ENCODE peak calls at places on chromosomes 11 and 22, in nine cellular contexts. V is psoas muscle; D is tibial artery; Z is CD8-positive, alpha-beta memory T cell; O is ovary; L is GM23338; M is K562; H is CD8-positive, alpha-beta T cell; Q is pancreas. P is an unnamed sample.

GRCh38 chr11:116119158-116119557 is 614.9 kb upstream of the CADM1 start:
- DNase-seq in D (no peak), Q (no peak), V (no peak), Z (no peak), O (no peak), M (no peak), L (no peak), H (no peak), P (no peak)

GRCh38 chr11:88656960-88657738 is 319.6 kb upstream of the CTSC start:
- DNase-seq in D (no peak), M (no peak), H (no peak), Z (no peak), V (no peak), Q (no peak), L (no peak), O (no peak), P (no peak)

GRCh38 chr11:79170289-79170688 is 270.5 kb downstream of the TENM4 start:
- DNase-seq in Q (no peak), O (no peak), M (no peak), H (no peak), D (no peak), V (no peak), L (no peak), Z (no peak), P (no peak)

GRCh38 chr22:23218867-23219251 is 38.5 kb downstream of the BCR start:
- DNase-seq in Q (peak), D (no peak), O (peak), Z (no peak), V (no peak), L (peak), H (no peak), M (no peak), P (no peak)

GRCh38 chr22:40383905-40384304 is 13.5 kb downstream of the SGSM3 start:
- DNase-seq in Q (no peak), Z (no peak), V (no peak), O (peak), M (no peak), D (no peak), H (no peak), L (no peak), P (no peak)

GRCh38 chr11:78350646-78351165 is 66.9 kb downstream of the GAB2 start:
- DNase-seq in M (no peak), H (no peak), Z (no peak), V (no peak), L (no peak), O (no peak), D (no peak), Q (no peak), P (no peak)

GRCh38 chr11:60810151-60810550 is 25.0 kb downstream of the MS4A10 start:
- DNase-seq in Q (no peak), Z (no peak), H (no peak), D (no peak), M (no peak), V (peak), L (no peak), O (no peak), P (no peak)

GRCh38 chr11:70544067-70544773 is 145.9 kb downstream of the CTTN start:
- DNase-seq in D (no peak), O (no peak), L (no peak), M (no peak), Z (no peak), H (no peak), V (peak), Q (no peak), P (no peak)

GRCh38 chr11:46902694-46903093 is 15.7 kb downstream of the LRP4 start:
- DNase-seq in V (no peak), Q (peak), M (no peak), H (no peak), D (no peak), O (no peak), Z (no peak), L (no peak), P (no peak)

GRCh38 chr22:29306175-29306829 is at the start of gene GAS2L1:
- DNase-seq in Z (peak), O (peak), L (peak), D (peak), V (peak), Q (peak), M (peak), H (peak), P (peak)

GRCh38 chr11:130636672-130637463 is 188.4 kb downstream of the ADAMTS15 start:
- DNase-seq in M (no peak), Z (no peak), Q (no peak), V (no peak), H (no peak), L (no peak), D (no peak), O (no peak), P (no peak)

GRCh38 chr22:40238425-40239344 is 61.0 kb downstream of the TNRC6B start:
- DNase-seq in V (no peak), L (peak), M (no peak), Z (no peak), O (no peak), H (no peak), D (peak), Q (no peak), P (peak)

GRCh38 chr11:12702999-12703453 is 28.8 kb downstream of the TEAD1 start:
- DNase-seq in V (no peak), L (no peak), H (no peak), Z (no peak), Q (no peak), O (no peak), D (no peak), M (no peak), P (no peak)

GRCh38 chr22:35480143-35480542 is 60.5 kb upstream of the RASD2 start:
- DNase-seq in M (no peak), L (no peak), D (peak), H (no peak), O (peak), V (peak), Z (no peak), Q (no peak), P (no peak)

GRCh38 chr11:74288161-74288560 is 23.3 kb downstream of the P4HA3 start:
- DNase-seq in H (no peak), L (no peak), V (no peak), Q (no peak), D (peak), M (no peak), Z (no peak), O (no peak), P (no peak)

GRCh38 chr22:37601540-37602442 is 6.8 kb upstream of the GGA1 start:
- DNase-seq in D (no peak), Z (no peak), M (no peak), V (no peak), O (no peak), L (peak), H (no peak), Q (no peak), P (no peak)

GRCh38 chr11:46006418-46007070 is 84.1 kb downstream of the LARGE2 start:
- DNase-seq in H (no peak), O (no peak), V (no peak), L (peak), Q (no peak), Z (no peak), D (no peak), M (peak), P (no peak)

GRCh38 chr11:108853864-108854263 is 189.0 kb downstream of the DDX10 start:
- DNase-seq in O (no peak), H (no peak), L (peak), Z (no peak), V (no peak), Q (no peak), M (no peak), D (no peak), P (no peak)

GRCh38 chr22:48890693-48891554 is 936.7 kb downstream of the BRD1 start:
- DNase-seq in H (no peak), Q (no peak), V (no peak), O (no peak), L (no peak), M (no peak), Z (no peak), D (no peak), P (no peak)

GRCh38 chr11:128576555-128576954 is 10.8 kb downstream of the ETS1 start:
- DNase-seq in Q (no peak), M (no peak), V (no peak), O (no peak), D (no peak), H (no peak), Z (no peak), L (peak), P (no peak)

GRCh38 chr11:117604349-117604995 is 192.5 kb downstream of the DSCAML1 start:
- DNase-seq in Z (no peak), V (no peak), H (no peak), M (no peak), Q (no peak), D (no peak), L (no peak), O (no peak), P (no peak)

GRCh38 chr11:21115999-21116398 is 446.6 kb downstream of the NELL1 start:
- DNase-seq in Q (no peak), O (no peak), H (no peak), V (no peak), M (no peak), L (no peak), Z (no peak), D (no peak), P (no peak)

GRCh38 chr11:34308821-34309585 is 48.8 kb downstream of the ABTB2 start:
- DNase-seq in V (no peak), D (peak), L (no peak), Z (no peak), H (no peak), Q (no peak), M (no peak), O (no peak), P (no peak)

GRCh38 chr11:112963368-112963955 is 2.2 kb downstream of the NCAM1 start:
- DNase-seq in M (no peak), V (peak), O (no peak), L (peak), Q (peak), Z (no peak), H (no peak), D (no peak), P (no peak)

GRCh38 chr11:70796601-70797000 is 398.3 kb downstream of the CTTN start:
- DNase-seq in V (no peak), H (no peak), M (peak), Q (no peak), D (no peak), Z (no peak), L (peak), O (no peak), P (no peak)

GRCh38 chr11:110092577-110093406 is at the start of gene ZC3H12C:
- DNase-seq in O (peak), V (peak), M (peak), Z (no peak), D (peak), Q (peak), H (no peak), L (peak), P (no peak)

GRCh38 chr11:110763249-110764011 is 51.2 kb upstream of the ARHGAP20 start:
- DNase-seq in O (no peak), L (no peak), Q (no peak), M (no peak), V (peak), H (no peak), D (no peak), Z (no peak), P (no peak)

GRCh38 chr22:23088199-23088604 is 17.9 kb downstream of the GNAZ start:
- DNase-seq in D (no peak), L (peak), V (no peak), M (peak), O (no peak), Z (no peak), Q (no peak), H (no peak), P (no peak)

GRCh38 chr11:109338131-109338530 is 83.9 kb upstream of the C11orf87 start:
- DNase-seq in M (no peak), D (no peak), H (no peak), V (no peak), Z (no peak), Q (no peak), L (no peak), O (no peak), P (no peak)

GRCh38 chr11:2587132-2587930 is 112.5 kb downstream of the KCNQ1OT1 start:
- DNase-seq in Z (no peak), O (peak), Q (peak), V (peak), M (no peak), L (no peak), H (no peak), D (peak), P (no peak)

GRCh38 chr11:46391578-46392420 is at the start of gene CHRM4:
- DNase-seq in H (no peak), D (no peak), V (no peak), L (peak), Q (peak), M (peak), O (no peak), Z (no peak), P (no peak)

GRCh38 chr22:41857160-41857859 is 24.4 kb downstream of the SREBF2 start:
- DNase-seq in Z (peak), V (no peak), H (peak), M (peak), Q (no peak), D (peak), L (peak), O (no peak), P (peak)

GRCh38 chr22:25840162-25840561 is 98.2 kb downstream of the MYO18B start:
- DNase-seq in L (no peak), O (no peak), D (no peak), Z (no peak), H (no peak), V (no peak), M (no peak), Q (no peak), P (no peak)

GRCh38 chr22:32185821-32186220 is 19.1 kb downstream of the RFPL2 start:
- DNase-seq in M (no peak), Q (no peak), Z (no peak), D (no peak), O (no peak), V (no peak), L (no peak), H (no peak), P (no peak)

GRCh38 chr11:61505640-61506155 is 2.9 kb upstream of the LRRC10B start:
- DNase-seq in Z (no peak), Q (no peak), V (no peak), O (no peak), M (no peak), D (no peak), L (no peak), H (no peak), P (no peak)

DNA sequence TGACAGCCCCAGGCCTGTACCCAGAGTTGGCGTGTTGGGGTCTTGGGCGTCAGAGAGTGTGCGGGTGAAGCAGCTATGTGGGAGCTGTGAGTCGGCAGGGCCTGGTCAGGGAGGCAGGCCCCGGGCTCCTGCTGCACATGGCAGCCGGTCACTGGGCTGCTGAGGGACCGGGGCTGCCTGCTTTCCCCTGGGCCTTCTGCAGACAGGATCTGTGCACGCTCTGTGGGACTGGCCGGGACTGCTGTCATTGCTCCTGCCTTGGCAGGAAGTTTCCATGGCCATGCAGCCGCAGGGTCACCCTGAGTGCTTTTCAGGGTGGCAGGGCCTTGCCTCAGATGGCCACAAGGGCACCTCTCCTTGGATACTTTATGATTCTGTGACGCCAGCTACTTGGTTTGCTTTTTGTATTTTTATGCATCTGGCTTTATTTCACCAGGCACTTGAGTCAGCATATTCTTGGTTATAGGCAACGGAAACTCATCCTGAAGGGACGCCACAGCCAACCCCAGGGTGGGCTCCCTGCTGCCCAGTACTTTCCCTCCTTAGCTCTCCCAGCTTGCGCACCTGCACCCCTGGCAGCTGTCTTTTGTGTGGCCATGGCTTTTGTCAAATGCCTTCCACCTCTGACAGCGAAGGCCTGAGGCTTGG is 52.5 kb downstream of the AP2A2 start:
- DNase-seq in D (no peak), V (no peak), L (no peak), H (no peak), Q (no peak), O (no peak), M (no peak), Z (no peak), P (no peak)
- H3K27ac ChIP-seq in D (no peak), V (peak), L (no peak), H (no peak), Q (no peak), O (no peak), M (no peak), Z (no peak), P (no peak)

GRCh38 chr11:75667831-75668507 is 869 bp downstream of the MAP6 start:
- DNase-seq in M (no peak), H (peak), Q (peak), L (peak), D (no peak), V (peak), O (peak), Z (no peak), P (peak)
- H3K4me3 ChIP-seq in M (no peak), H (peak), Q (peak), L (peak), D (peak), V (peak), O (peak), Z (peak), P (peak)

GRCh38 chr11:7591107-7591894 is 77.5 kb downstream of the PPFIBP2 start:
- DNase-seq in M (no peak), V (no peak), H (no peak), Q (no peak), L (no peak), Z (no peak), D (no peak), O (no peak), P (no peak)
- H3K27ac ChIP-seq in M (no peak), V (peak), H (no peak), Q (no peak), L (no peak), Z (no peak), D (no peak), O (no peak), P (no peak)

DNA sequence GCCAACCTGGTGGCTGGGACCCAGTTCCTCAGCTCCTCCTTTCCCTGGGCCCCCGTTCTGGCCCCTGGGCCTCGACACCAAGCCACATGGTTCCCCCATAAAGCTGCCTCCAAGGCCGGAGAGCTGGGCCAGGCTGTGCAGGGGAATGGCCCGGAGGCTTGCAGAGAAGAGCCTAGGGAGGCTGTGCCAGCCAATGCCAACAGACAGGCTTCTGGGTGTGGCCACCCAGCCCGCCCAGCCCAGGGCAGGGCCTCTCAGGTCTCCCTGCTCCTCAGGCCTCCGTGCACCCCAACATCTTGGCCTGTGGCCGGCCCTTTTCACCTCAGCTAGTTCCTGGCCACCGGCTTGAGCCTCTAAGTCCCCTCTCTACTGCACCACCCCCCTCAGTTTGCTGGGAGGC is 17.4 kb upstream of the FLRT1 start:
- DNase-seq in D (no peak), O (no peak), H (no peak), Q (no peak), V (no peak), M (no peak), Z (no peak), L (no peak), P (no peak)
- H3K4me3 ChIP-seq in D (no peak), O (no peak), H (no peak), Q (no peak), V (no peak), M (no peak), Z (no peak), L (no peak), P (no peak)

GRCh38 chr22:43829448-43829821 is 17.3 kb upstream of the EFCAB6 start:
- DNase-seq in D (no peak), Z (no peak), L (no peak), O (no peak), M (no peak), H (no peak), V (peak), Q (no peak), P (no peak)
- H3K27ac ChIP-seq in D (no peak), Z (no peak), L (no peak), O (no peak), M (no peak), H (no peak), V (peak), Q (no peak), P (no peak)

GRCh38 chr11:65498727-65498976 is 193 bp upstream of the MALAT1 start:
- DNase-seq in M (no peak), H (no peak), O (no peak), L (no peak), Z (no peak), Q (no peak), V (no peak), D (no peak), P (no peak)

GRCh38 chr11:65498042-65498726 is 661 bp upstream of the MALAT1 start:
- DNase-seq in O (peak), Q (peak), V (peak), H (peak), M (no peak), D (peak), L (peak), Z (peak), P (peak)

GRCh38 chr11:65499713-65500261 is 942 bp downstream of the MALAT1 start:
- DNase-seq in L (no peak), M (no peak), Z (no peak), Q (no peak), V (no peak), D (no peak), O (no peak), H (no peak), P (peak)

GRCh38 chr11:65500262-65501004 is 1.6 kb downstream of the MALAT1 start:
- DNase-seq in Q (peak), M (peak), H (peak), O (peak), D (peak), Z (peak), V (peak), L (no peak), P (peak)

DNA sequence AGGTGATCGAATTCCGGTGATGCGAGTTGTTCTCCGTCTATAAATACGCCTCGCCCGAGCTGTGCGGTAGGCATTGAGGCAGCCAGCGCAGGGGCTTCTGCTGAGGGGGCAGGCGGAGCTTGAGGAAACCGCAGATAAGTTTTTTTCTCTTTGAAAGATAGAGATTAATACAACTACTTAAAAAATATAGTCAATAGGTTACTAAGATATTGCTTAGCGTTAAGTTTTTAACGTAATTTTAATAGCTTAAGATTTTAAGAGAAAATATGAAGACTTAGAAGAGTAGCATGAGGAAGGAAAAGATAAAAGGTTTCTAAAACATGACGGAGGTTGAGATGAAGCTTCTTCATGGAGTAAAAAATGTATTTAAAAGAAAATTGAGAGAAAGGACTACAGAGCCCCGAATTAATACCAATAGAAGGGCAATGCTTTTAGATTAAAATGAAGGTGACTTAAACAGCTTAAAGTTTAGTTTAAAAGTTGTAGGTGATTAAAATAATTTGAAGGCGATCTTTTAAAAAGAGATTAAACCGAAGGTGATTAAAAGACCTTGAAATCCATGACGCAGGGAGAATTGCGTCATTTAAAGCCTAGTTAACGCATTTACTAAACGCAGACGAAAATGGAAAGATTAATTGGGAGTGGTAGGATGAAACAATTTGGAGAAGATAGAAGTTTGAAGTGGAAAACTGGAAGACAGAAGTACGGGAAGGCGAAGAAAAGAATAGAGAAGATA is at the start of gene MALAT1:
- DNase-seq in L (peak), H (peak), V (peak), M (peak), O (peak), D (peak), Q (peak), Z (peak), P (peak)
- H3K4me3 ChIP-seq in L (peak), H (peak), V (peak), M (peak), O (peak), D (peak), Q (peak), Z (peak), P (peak)